ENCODE peak calls at places on chromosomes 4 and X, in six cellular contexts. U is lower lobe of right lung, V is endodermal cell, T is astrocyte, E is GM23248, B is transverse colon. G is an unnamed sample.

GRCh38 chr4:169266661-169267060 is 4.1 kb downstream of the SH3RF1 start:
- DNase-seq in B (no peak), T (no peak), E (peak; percentile 46), U (no peak), V (no peak), G (no peak)

GRCh38 chrX:121782544-121782943 is 735.1 kb downstream of the GLUD2 start:
- DNase-seq in T (no peak), E (no peak), U (no peak), B (no peak), V (no peak), G (no peak)

GRCh38 chr4:23934915-23935314 is 45.1 kb upstream of the PPARGC1A start:
- DNase-seq in T (peak; percentile 91), B (peak; percentile 35), U (peak; percentile 58), V (peak; percentile 84), E (peak; percentile 91), G (no peak)

GRCh38 chr4:175671491-175671934 is 140.6 kb downstream of the GPM6A start:
- DNase-seq in T (peak; percentile 2), U (no peak), B (no peak), V (peak; percentile 83), E (no peak), G (no peak)

GRCh38 chr4:1240721-1241465 is 8.0 kb downstream of the CTBP1 start:
- DNase-seq in V (no peak), E (no peak), U (no peak), T (no peak), B (peak; percentile 9), G (no peak)

GRCh38 chr4:19739101-19739651 is 512.5 kb upstream of the SLIT2 start:
- DNase-seq in U (no peak), V (no peak), E (peak; percentile 71), B (no peak), T (peak; percentile 95), G (no peak)

GRCh38 chr4:54296548-54297203 is 67.6 kb downstream of the PDGFRA start:
- DNase-seq in E (no peak), U (no peak), T (no peak), B (no peak), V (no peak), G (no peak)

GRCh38 chrX:21770631-21771321 is 12.9 kb upstream of the SMPX start:
- DNase-seq in B (no peak), E (no peak), U (no peak), T (peak; percentile 3), V (peak; percentile 82), G (no peak)

GRCh38 chr4:38319456-38320348 is 344.3 kb upstream of the KLF3 start:
- DNase-seq in B (peak; percentile 98), E (peak; percentile 90), V (peak; percentile 99), U (peak; percentile 93), T (peak; percentile 65), G (peak; percentile 95)

GRCh38 chrX:79130857-79131256 is 13.6 kb upstream of the GPR174 start:
- DNase-seq in B (no peak), V (peak; percentile 38), T (no peak), U (no peak), E (no peak), G (no peak)

GRCh38 chrX:131746491-131746968 is 202.7 kb downstream of the OR13H1 start:
- DNase-seq in U (no peak), T (peak; percentile 57), B (peak; percentile 89), V (peak; percentile 66), E (no peak), G (no peak)

GRCh38 chr4:76182463-76182862 is 31.2 kb downstream of the SCARB2 start:
- DNase-seq in V (no peak), U (no peak), B (no peak), T (no peak), E (no peak), G (no peak)

GRCh38 chr4:185263419-185263818 is 54.0 kb downstream of the SNX25 start:
- DNase-seq in E (no peak), B (no peak), T (no peak), V (no peak), U (no peak), G (no peak)
- H3K9me3 ChIP-seq in E (no peaks in the 10 kb centered on the region), B (no peaks in the 10 kb centered on the region), T (no peaks in the 10 kb centered on the region), V (no peaks in the 10 kb centered on the region), U (no peaks in the 10 kb centered on the region), G (no peaks in the 10 kb centered on the region)

DNA sequence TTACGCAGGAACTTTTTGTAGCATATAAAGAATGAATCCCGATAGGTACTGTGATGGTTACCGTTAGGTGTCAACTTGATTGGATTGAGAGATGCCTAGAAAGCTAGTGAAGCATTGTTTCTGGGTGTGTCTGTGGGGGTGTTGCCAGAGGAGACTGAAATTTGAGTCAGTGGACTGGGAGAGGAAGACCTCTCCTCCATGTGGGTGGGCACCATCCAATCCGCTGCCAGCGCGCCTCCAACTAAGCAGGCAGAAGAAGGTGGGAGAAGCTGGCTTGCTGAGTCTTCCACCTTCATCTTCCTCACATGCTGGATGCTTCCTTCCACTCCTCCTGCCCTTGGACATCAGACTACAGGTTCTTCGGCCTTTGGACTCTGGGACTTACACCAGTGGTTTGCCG is 40.1 kb downstream of the WFS1 start:
- DNase-seq in U (no peak), B (no peak), T (no peak), V (no peak), E (no peak), G (no peak)
- H3K4me3 ChIP-seq in U (peak overlapping the region; percentile 53), B (no peak overlapping the region), T (peak overlapping the region; percentile 52), V (peak overlapping the region; percentile 65), E (peak overlapping the region; percentile 47), G (peak overlapping the region; percentile 52)

DNA sequence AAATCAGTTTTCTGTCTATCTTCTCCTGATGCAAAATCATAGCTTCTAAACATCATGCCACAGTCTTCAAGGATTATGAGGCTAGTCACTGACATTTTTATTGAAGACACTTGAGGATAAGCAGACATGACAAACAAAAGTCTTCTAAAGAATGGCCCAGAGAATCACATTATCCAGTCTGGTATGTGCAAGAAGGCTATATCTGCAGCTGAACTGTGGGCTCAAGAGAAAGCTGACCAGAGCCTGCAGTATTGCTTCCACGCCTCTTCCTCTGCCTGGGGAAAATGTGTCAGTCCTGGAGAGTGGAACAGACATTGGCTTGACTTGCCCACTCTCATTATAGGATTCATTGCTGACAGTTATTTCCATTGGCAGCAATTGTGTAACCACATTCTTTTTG is 553.5 kb downstream of the SPOCK3 start:
- DNase-seq in U (no peak), V (no peak), E (no peak), T (no peak), B (no peak), G (no peak)
- H3K9me3 ChIP-seq in U (no peaks in the 10 kb centered on the region), V (no peaks in the 10 kb centered on the region), E (no peaks in the 10 kb centered on the region), T (no peaks in the 10 kb centered on the region), B (no peaks in the 10 kb centered on the region), G (no peaks in the 10 kb centered on the region)

GRCh38 chr4:140037353-140038030 is 116.5 kb downstream of the MAML3 start:
- DNase-seq in U (no peak), T (peak; percentile 97), B (no peak), E (peak; percentile 94), V (no peak), G (no peak)

GRCh38 chr4:140042634-140043033 is 111.3 kb downstream of the MAML3 start:
- DNase-seq in E (no peak), T (no peak), V (no peak), U (no peak), B (no peak), G (no peak)

GRCh38 chr4:140038031-140038533 is 115.9 kb downstream of the MAML3 start:
- DNase-seq in U (no peak), T (peak; percentile 88), E (peak; percentile 68), B (no peak), V (no peak), G (no peak)
- H3K4me3 ChIP-seq in U (no peak overlapping the region), T (peak overlapping the region; percentile 39), E (no peak overlapping the region), B (no peak overlapping the region), V (no peak overlapping the region), G (no peak overlapping the region)

GRCh38 chr4:30537462-30537861 is 182.7 kb upstream of the PCDH7 start:
- DNase-seq in T (peak; percentile 87), V (no peak), U (no peak), B (peak; percentile 19), E (peak; percentile 24), G (no peak)
- H3K9me3 ChIP-seq in T (no peaks in the 10 kb centered on the region), V (no peaks in the 10 kb centered on the region), U (no peaks in the 10 kb centered on the region), B (no peaks in the 10 kb centered on the region), E (no peaks in the 10 kb centered on the region), G (no peaks in the 10 kb centered on the region)

GRCh38 chr4:21512351-21512750 is 436.2 kb downstream of the KCNIP4 start:
- DNase-seq in T (peak; percentile 14), E (peak; percentile 72), U (no peak), V (no peak), B (no peak), G (no peak)

GRCh38 chr4:21507439-21507838 is 441.1 kb downstream of the KCNIP4 start:
- DNase-seq in U (no peak), B (no peak), T (no peak), E (peak; percentile 40), V (peak; percentile 46), G (no peak)
- H3K4me3 ChIP-seq in U (no peak overlapping the region), B (no peak overlapping the region), T (no peak overlapping the region), E (no peak overlapping the region), V (no peak overlapping the region), G (no peak overlapping the region)

GRCh38 chrX:40318796-40319195 is 221.0 kb upstream of the BCOR start:
- DNase-seq in U (no peak), V (no peak), T (no peak), E (no peak), B (no peak), G (no peak)
- H3K9me3 ChIP-seq in U (no peaks in the 10 kb centered on the region), V (peaks cover 15% of the 10 kb centered on the region), T (no peaks in the 10 kb centered on the region), E (no peaks in the 10 kb centered on the region), B (no peaks in the 10 kb centered on the region), G (no peaks in the 10 kb centered on the region)

GRCh38 chr4:150581611-150582010 is 340 bp upstream of the MAB21L2 start:
- DNase-seq in V (peak; percentile 86), B (peak; percentile 64), U (no peak), T (peak; percentile 92), E (no peak), G (no peak)
- H3K4me3 ChIP-seq in V (peak overlapping the region; percentile 79), B (no peak overlapping the region), U (no peak overlapping the region), T (peak overlapping the region; percentile 84), E (no peak overlapping the region), G (no peak overlapping the region)

GRCh38 chrX:101265869-101266428 is 25.2 kb downstream of the TAF7L start:
- DNase-seq in V (no peak), B (no peak), U (no peak), E (peak; percentile 66), T (peak; percentile 52), G (no peak)

GRCh38 chrX:101258260-101258581 is 32.9 kb downstream of the TAF7L start:
- DNase-seq in B (no peak), E (no peak), U (no peak), T (no peak), V (no peak), G (no peak)

GRCh38 chrX:101263766-101264165 is 27.4 kb downstream of the TAF7L start:
- DNase-seq in E (peak; percentile 35), U (no peak), V (no peak), B (no peak), T (no peak), G (no peak)

GRCh38 chrX:101260435-101260834 is 30.7 kb downstream of the TAF7L start:
- DNase-seq in E (peak; percentile 29), T (no peak), V (peak; percentile 49), B (no peak), U (no peak), G (no peak)

GRCh38 chrX:101262590-101262989 is 28.5 kb downstream of the TAF7L start:
- DNase-seq in B (no peak), E (no peak), U (no peak), T (no peak), V (no peak), G (no peak)
- H3K9me3 ChIP-seq in B (no peaks in the 10 kb centered on the region), E (no peaks in the 10 kb centered on the region), U (no peaks in the 10 kb centered on the region), T (no peaks in the 10 kb centered on the region), V (no peaks in the 10 kb centered on the region), G (no peaks in the 10 kb centered on the region)